ENCODE peak calls at places on chromosomes 11 and 22, in seven cellular contexts. V is sciatic nerve, T is C1 segment of cervical spinal cord, K is endothelial cell, Q is HT1080, E is Caki2, N is GF-D8. F is an unnamed sample.

GRCh38 chr11:112163875-112164521 is at the start of gene IL18:
- DNase-seq in V (peak), T (peak), K (peak), Q (no peak), E (peak), N (peak), F (no peak)

GRCh38 chr11:86548278-86548917 is 124.0 kb downstream of the ME3 start:
- DNase-seq in V (no peak), T (no peak), K (no peak), Q (no peak), E (no peak), N (no peak), F (no peak)

GRCh38 chr22:22591348-22592299 is 32.6 kb upstream of the PRAME start:
- DNase-seq in V (no peak), T (no peak), K (no peak), Q (peak), E (no peak), N (no peak), F (no peak)

GRCh38 chr22:21632237-21632895 is at the start of gene CCDC116:
- DNase-seq in V (no peak), T (no peak), K (no peak), Q (peak), E (peak), N (peak), F (no peak)

GRCh38 chr22:41301085-41302015 is at the start of gene ZC3H7B:
- DNase-seq in V (peak), T (peak), K (peak), Q (peak), E (peak), N (peak), F (peak)

GRCh38 chr11:118012083-118012669 is 26.0 kb downstream of the IL10RA start:
- DNase-seq in V (no peak), T (peak), K (no peak), Q (peak), E (peak), N (peak), F (no peak)

GRCh38 chr11:95931916-95932315 is 8.0 kb upstream of the MTMR2 start:
- DNase-seq in V (no peak), T (no peak), K (no peak), Q (no peak), E (no peak), N (no peak), F (no peak)

GRCh38 chr11:65213322-65214211 is 31.8 kb downstream of the CAPN1 start:
- DNase-seq in V (peak), T (no peak), K (no peak), Q (peak), E (no peak), N (peak), F (no peak)

GRCh38 chr11:17410606-17411379 is 22.3 kb upstream of the KCNJ11 start:
- DNase-seq in V (no peak), T (no peak), K (no peak), Q (no peak), E (no peak), N (no peak), F (no peak)

GRCh38 chr11:121213568-121213893 is 79.0 kb upstream of the SC5D start:
- DNase-seq in V (no peak), T (no peak), K (no peak), Q (no peak), E (no peak), N (no peak), F (no peak)

GRCh38 chr11:3983101-3983500 is 111.5 kb upstream of the RRM1 start:
- DNase-seq in V (no peak), T (no peak), K (no peak), Q (no peak), E (no peak), N (no peak), F (no peak)

GRCh38 chr11:66118847-66119246 is 48.8 kb downstream of the PACS1 start:
- DNase-seq in V (no peak), T (no peak), K (no peak), Q (no peak), E (no peak), N (no peak), F (no peak)

GRCh38 chr11:5604896-5605295 is 8.5 kb downstream of the TRIM6 start:
- DNase-seq in V (no peak), T (no peak), K (no peak), Q (no peak), E (no peak), N (no peak), F (no peak)

GRCh38 chr11:96123301-96123700 is 199.4 kb upstream of the MTMR2 start:
- DNase-seq in V (no peak), T (no peak), K (no peak), Q (no peak), E (no peak), N (no peak), F (no peak)

GRCh38 chr11:69449320-69450063 is 32.0 kb upstream of the LINC01488 start:
- DNase-seq in V (no peak), T (peak), K (peak), Q (peak), E (no peak), N (peak), F (no peak)

GRCh38 chr22:48044484-48045060 is 1282.1 kb downstream of the TBC1D22A start:
- DNase-seq in V (no peak), T (no peak), K (no peak), Q (no peak), E (no peak), N (no peak), F (no peak)

GRCh38 chr11:8828580-8829358 is 82.2 kb upstream of the AKIP1 start:
- DNase-seq in V (no peak), T (no peak), K (no peak), Q (peak), E (no peak), N (no peak), F (no peak)

GRCh38 chr11:116366980-116367640 is 405.7 kb downstream of the BUD13 start:
- DNase-seq in V (no peak), T (no peak), K (peak), Q (no peak), E (no peak), N (no peak), F (no peak)

GRCh38 chr22:43789452-43789851 is 22.7 kb downstream of the EFCAB6 start:
- DNase-seq in V (no peak), T (no peak), K (no peak), Q (no peak), E (peak), N (no peak), F (no peak)

GRCh38 chr22:46613606-46613997 is 6.6 kb upstream of the GRAMD4 start:
- DNase-seq in V (no peak), T (no peak), K (no peak), Q (no peak), E (no peak), N (peak), F (peak)

GRCh38 chr11:111407652-111408051 is 28.6 kb upstream of the POU2AF1 start:
- DNase-seq in V (no peak), T (no peak), K (no peak), Q (no peak), E (no peak), N (no peak), F (no peak)

GRCh38 chr11:7844986-7845385 is 48.2 kb upstream of the OR5P2 start:
- DNase-seq in V (no peak), T (no peak), K (no peak), Q (no peak), E (no peak), N (no peak), F (no peak)